ENCODE peak calls at places on chromosomes 5 and 9, in five cellular contexts. One of them, this sample, is unnamed.
A peak's percentile ranks its signal among the peaks of the same experiment; 100 is the strongest.

GRCh38 chr5:122880749-122881148 is 35.3 kb downstream of the SNX24 start:
- DNase-seq in HCT116: no peak
- DNase-seq in H1: no peak
- DNase-seq in HepG2: no peak
- DNase-seq in NT2/D1: no peak
- DNase-seq in this sample: peak; percentile 51

GRCh38 chr9:73269430-73270101 is 117.9 kb downstream of the ANXA1 start:
- DNase-seq in HCT116: peak; percentile 6
- DNase-seq in H1: no peak
- DNase-seq in HepG2: peak; percentile 44
- DNase-seq in NT2/D1: no peak
- DNase-seq in this sample: peak; percentile 5

GRCh38 chr5:168226012-168226411 is 65.4 kb upstream of the WWC1 start:
- DNase-seq in HCT116: no peak
- DNase-seq in H1: no peak
- DNase-seq in HepG2: no peak
- DNase-seq in NT2/D1: no peak
- DNase-seq in this sample: no peak

GRCh38 chr5:147558131-147558730 is 48.4 kb upstream of the DPYSL3 start:
- DNase-seq in HCT116: no peak
- DNase-seq in H1: no peak
- DNase-seq in HepG2: no peak
- DNase-seq in NT2/D1: no peak
- DNase-seq in this sample: no peak

GRCh38 chr5:143279698-143280097 is 123.8 kb downstream of the NR3C1 start:
- DNase-seq in HCT116: no peak
- DNase-seq in H1: peak; percentile 25
- DNase-seq in HepG2: peak; percentile 88
- DNase-seq in NT2/D1: peak; percentile 46
- DNase-seq in this sample: no peak

GRCh38 chr5:132059043-132059695 is 1.3 kb upstream of the IL3 start:
- DNase-seq in HCT116: no peak
- DNase-seq in H1: no peak
- DNase-seq in HepG2: no peak
- DNase-seq in NT2/D1: no peak
- DNase-seq in this sample: peak; percentile 5

GRCh38 chr5:115930630-115931337 is 31.5 kb upstream of the LVRN start:
- DNase-seq in HCT116: no peak
- DNase-seq in H1: no peak
- DNase-seq in HepG2: no peak
- DNase-seq in NT2/D1: no peak
- DNase-seq in this sample: no peak

GRCh38 chr5:3288325-3288724 is 307.3 kb upstream of the IRX1 start:
- DNase-seq in HCT116: no peak
- DNase-seq in H1: no peak
- DNase-seq in HepG2: no peak
- DNase-seq in NT2/D1: no peak
- DNase-seq in this sample: no peak

GRCh38 chr9:14797442-14797841 is 74.9 kb upstream of the CER1 start:
- DNase-seq in HCT116: no peak
- DNase-seq in H1: no peak
- DNase-seq in HepG2: no peak
- DNase-seq in NT2/D1: no peak
- DNase-seq in this sample: no peak

GRCh38 chr9:131773911-131774379 is 34.1 kb upstream of the RAPGEF1 start:
- DNase-seq in HCT116: no peak
- DNase-seq in H1: no peak
- DNase-seq in HepG2: peak; percentile 41
- DNase-seq in NT2/D1: no peak
- DNase-seq in this sample: no peak

GRCh38 chr5:148988328-148988727 is 74.5 kb downstream of the SH3TC2 start:
- DNase-seq in HCT116: no peak
- DNase-seq in H1: no peak
- DNase-seq in HepG2: no peak
- DNase-seq in NT2/D1: no peak
- DNase-seq in this sample: no peak

GRCh38 chr9:114481789-114482188 is 23.5 kb downstream of the WHRN start:
- DNase-seq in HCT116: no peak
- DNase-seq in H1: no peak
- DNase-seq in HepG2: no peak
- DNase-seq in NT2/D1: no peak
- DNase-seq in this sample: no peak

GRCh38 chr9:120985759-120986353 is 59.3 kb upstream of the TRAF1 start:
- DNase-seq in HCT116: peak; percentile 50
- DNase-seq in H1: no peak
- DNase-seq in HepG2: peak; percentile 56
- DNase-seq in NT2/D1: peak; percentile 39
- DNase-seq in this sample: peak; percentile 59

GRCh38 chr5:83488271-83488670 is 16.7 kb downstream of the VCAN start:
- DNase-seq in HCT116: no peak
- DNase-seq in H1: no peak
- DNase-seq in HepG2: no peak
- DNase-seq in NT2/D1: no peak
- DNase-seq in this sample: no peak

GRCh38 chr5:107982703-107983425 is 312.1 kb upstream of the EFNA5 start:
- DNase-seq in HCT116: no peak
- DNase-seq in H1: no peak
- DNase-seq in HepG2: no peak
- DNase-seq in NT2/D1: no peak
- DNase-seq in this sample: no peak

GRCh38 chr5:146213210-146213838 is 9.9 kb downstream of the RBM27 start:
- DNase-seq in HCT116: no peak
- DNase-seq in H1: no peak
- DNase-seq in HepG2: peak; percentile 89
- DNase-seq in NT2/D1: no peak
- DNase-seq in this sample: no peak

GRCh38 chr9:6428940-6429889 is 16.2 kb downstream of the UHRF2 start:
- DNase-seq in HCT116: no peak
- DNase-seq in H1: no peak
- DNase-seq in HepG2: no peak
- DNase-seq in NT2/D1: no peak
- DNase-seq in this sample: no peak

GRCh38 chr5:127958421-127959011 is 125.0 kb upstream of the SLC12A2 start:
- DNase-seq in HCT116: no peak
- DNase-seq in H1: no peak
- DNase-seq in HepG2: peak; percentile 78
- DNase-seq in NT2/D1: no peak
- DNase-seq in this sample: no peak

GRCh38 chr5:175731756-175732465 is 74.0 kb downstream of the HRH2 start:
- DNase-seq in HCT116: no peak
- DNase-seq in H1: no peak
- DNase-seq in HepG2: no peak
- DNase-seq in NT2/D1: no peak
- DNase-seq in this sample: no peak

DNA sequence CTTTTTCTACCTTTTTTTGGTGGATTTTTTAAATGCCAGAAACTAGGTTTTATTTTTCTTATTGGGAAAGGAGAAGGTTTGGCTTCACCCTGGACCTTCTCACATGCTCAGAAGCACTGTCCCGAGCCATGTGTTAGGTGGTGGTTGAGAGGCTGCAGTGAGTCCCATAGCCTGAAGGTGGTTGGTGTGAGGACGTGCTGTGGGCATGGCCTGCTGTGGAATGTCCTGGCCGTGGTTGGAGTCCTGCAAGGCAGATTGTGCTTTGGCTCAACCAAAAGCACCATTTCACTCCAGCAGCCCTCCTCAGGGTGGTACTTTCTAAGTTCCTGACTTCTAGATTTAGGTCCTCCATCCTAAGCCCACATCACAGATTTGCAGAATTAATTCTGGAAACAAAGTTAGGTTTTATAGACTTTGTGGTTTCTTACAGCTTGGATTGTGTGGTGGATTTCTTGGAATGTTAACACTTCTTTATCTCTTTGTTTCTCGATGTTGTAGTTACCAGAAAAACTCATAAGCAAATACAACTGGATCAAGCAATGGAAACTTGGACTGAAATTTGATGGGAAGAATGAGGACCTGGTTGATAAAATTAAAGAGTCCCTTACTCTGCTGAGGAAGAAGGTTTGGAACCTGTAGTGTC is 22.6 kb downstream of the OTULIN start:
- DNase-seq in HCT116: no peak
- DNase-seq in H1: no peak
- DNase-seq in HepG2: no peak
- DNase-seq in NT2/D1: no peak
- DNase-seq in this sample: no peak
- TF ChIP-seq YY1 in HCT116: no peak
- TF ChIP-seq YY1 in H1: no peak
- TF ChIP-seq YY1 in HepG2: no peak
- TF ChIP-seq YY1 in NT2/D1: no peak
- TF ChIP-seq YY1 in this sample: no peak

GRCh38 chr5:178131446-178131996 is 707 bp downstream of the RMND5B start:
- DNase-seq in HCT116: no peak
- DNase-seq in H1: no peak
- DNase-seq in HepG2: no peak
- DNase-seq in NT2/D1: no peak
- DNase-seq in this sample: peak; percentile 55

GRCh38 chr5:178125253-178125916 is 5.4 kb upstream of the RMND5B start:
- DNase-seq in HCT116: no peak
- DNase-seq in H1: no peak
- DNase-seq in HepG2: no peak
- DNase-seq in NT2/D1: no peak
- DNase-seq in this sample: no peak

GRCh38 chr5:178126556-178126955 is 4.3 kb upstream of the RMND5B start:
- DNase-seq in HCT116: no peak
- DNase-seq in H1: peak; percentile 77
- DNase-seq in HepG2: no peak
- DNase-seq in NT2/D1: peak; percentile 89
- DNase-seq in this sample: no peak

GRCh38 chr5:178129296-178129695 is 1.5 kb upstream of the RMND5B start:
- DNase-seq in HCT116: no peak
- DNase-seq in H1: no peak
- DNase-seq in HepG2: no peak
- DNase-seq in NT2/D1: no peak
- DNase-seq in this sample: no peak

DNA sequence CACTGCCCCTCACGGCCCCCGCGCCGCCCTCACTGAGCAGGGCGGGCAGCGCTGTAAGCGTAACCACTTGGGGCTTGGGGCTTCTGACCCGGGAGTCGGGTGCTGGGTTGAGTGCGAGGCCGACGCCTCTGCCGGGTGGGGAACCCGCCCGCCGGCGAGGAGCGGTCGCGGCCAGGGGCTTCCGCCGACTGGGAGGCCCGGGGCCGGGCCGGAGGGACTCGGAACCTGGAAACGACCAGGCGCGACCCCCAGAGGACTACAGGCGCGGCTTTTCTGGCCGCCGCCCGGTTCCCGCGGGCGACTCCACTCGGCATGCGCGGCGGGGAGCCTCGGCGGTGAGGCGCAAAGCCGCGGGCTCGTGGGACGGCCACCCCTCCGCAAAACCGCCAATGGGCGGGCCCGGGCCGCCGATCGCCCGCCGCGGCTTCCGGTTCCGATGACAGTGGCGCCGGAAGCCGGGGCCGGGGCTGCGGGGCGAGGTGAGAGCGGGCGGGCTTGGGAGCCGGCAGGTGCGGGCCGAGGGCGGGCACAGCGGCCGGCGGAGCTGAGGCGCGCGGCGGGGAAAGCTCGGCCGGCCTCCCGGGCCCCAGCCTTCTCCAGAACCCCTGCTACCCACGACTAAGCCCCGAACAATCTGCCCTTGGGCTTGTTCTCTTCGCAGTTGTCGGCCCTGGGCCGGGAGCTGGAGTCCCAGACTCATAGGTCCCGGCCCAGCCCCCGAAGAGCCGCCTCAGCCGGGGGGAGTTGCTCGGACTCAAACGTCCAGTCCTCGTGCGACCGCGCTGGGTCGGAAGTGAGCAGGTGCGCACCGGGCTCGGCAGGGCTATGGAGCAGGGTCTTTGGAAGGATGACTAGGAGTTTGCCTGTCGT is at the start of gene RMND5B:
- DNase-seq in HCT116: peak; percentile 37
- DNase-seq in H1: no peak
- DNase-seq in HepG2: peak; percentile 70
- DNase-seq in NT2/D1: peak; percentile 56
- DNase-seq in this sample: peak; percentile 97
- TF ChIP-seq YY1 in HCT116: peak; percentile 36
- TF ChIP-seq YY1 in H1: no peak
- TF ChIP-seq YY1 in HepG2: peak; percentile 68
- TF ChIP-seq YY1 in NT2/D1: no peak
- TF ChIP-seq YY1 in this sample: peak; percentile 31

GRCh38 chr5:18285257-18285656 is 651.0 kb downstream of the TAF11L14 start:
- DNase-seq in HCT116: no peak
- DNase-seq in H1: no peak
- DNase-seq in HepG2: no peak
- DNase-seq in NT2/D1: no peak
- DNase-seq in this sample: no peak

GRCh38 chr5:18276939-18277338 is 642.7 kb downstream of the TAF11L14 start:
- DNase-seq in HCT116: no peak
- DNase-seq in H1: no peak
- DNase-seq in HepG2: no peak
- DNase-seq in NT2/D1: no peak
- DNase-seq in this sample: no peak

DNA sequence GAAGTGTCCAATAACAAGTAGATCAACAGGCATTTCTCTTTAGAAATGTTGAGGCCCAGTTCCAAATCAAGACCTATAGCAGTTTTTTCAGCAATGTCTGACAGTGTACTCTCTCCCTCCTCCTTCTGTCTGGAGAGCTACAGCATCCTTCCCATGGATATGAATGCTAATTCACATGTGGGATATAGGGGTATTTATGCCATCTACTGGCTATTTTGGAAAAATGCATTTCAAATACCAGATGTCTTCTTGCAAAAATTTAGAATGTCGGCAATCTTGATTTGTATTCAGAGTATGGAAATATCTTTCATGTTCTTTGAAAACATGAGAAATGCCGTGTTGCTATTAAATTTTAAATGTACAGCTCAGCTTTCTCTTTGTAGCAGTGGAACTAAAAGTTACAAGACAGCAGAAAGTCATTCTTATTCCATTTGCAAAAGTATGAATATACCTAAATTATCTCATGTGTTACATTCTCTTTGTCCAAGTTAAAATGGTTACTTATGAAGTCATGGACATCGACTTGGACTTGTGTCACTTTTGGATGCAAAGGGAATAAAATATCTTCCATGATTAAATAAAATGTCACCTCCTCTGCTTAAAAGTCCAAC is 647.8 kb downstream of the TAF11L14 start:
- DNase-seq in HCT116: no peak
- DNase-seq in H1: no peak
- DNase-seq in HepG2: peak; percentile 17
- DNase-seq in NT2/D1: no peak
- DNase-seq in this sample: peak; percentile 51
- TF ChIP-seq YY1 in HCT116: no peak
- TF ChIP-seq YY1 in H1: no peak
- TF ChIP-seq YY1 in HepG2: no peak
- TF ChIP-seq YY1 in NT2/D1: no peak
- TF ChIP-seq YY1 in this sample: no peak

GRCh38 chr9:109166771-109167601 is at the start of gene FRRS1L:
- DNase-seq in HCT116: no peak
- DNase-seq in H1: no peak
- DNase-seq in HepG2: no peak
- DNase-seq in NT2/D1: peak; percentile 8
- DNase-seq in this sample: peak; percentile 91
- TF ChIP-seq YY1 in HCT116: no peak
- TF ChIP-seq YY1 in H1: no peak
- TF ChIP-seq YY1 in HepG2: no peak
- TF ChIP-seq YY1 in NT2/D1: no peak
- TF ChIP-seq YY1 in this sample: no peak

GRCh38 chr5:113523168-113523567 is 9.7 kb downstream of the YTHDC2 start:
- DNase-seq in HCT116: no peak
- DNase-seq in H1: no peak
- DNase-seq in HepG2: no peak
- DNase-seq in NT2/D1: no peak
- DNase-seq in this sample: no peak
- TF ChIP-seq YY1 in HCT116: no peak
- TF ChIP-seq YY1 in H1: no peak
- TF ChIP-seq YY1 in HepG2: no peak
- TF ChIP-seq YY1 in NT2/D1: no peak
- TF ChIP-seq YY1 in this sample: no peak

GRCh38 chr5:2143646-2144386 is 261.1 kb upstream of the IRX4 start:
- DNase-seq in HCT116: no peak
- DNase-seq in H1: no peak
- DNase-seq in HepG2: no peak
- DNase-seq in NT2/D1: no peak
- DNase-seq in this sample: no peak
- TF ChIP-seq YY1 in HCT116: no peak
- TF ChIP-seq YY1 in H1: no peak
- TF ChIP-seq YY1 in HepG2: no peak
- TF ChIP-seq YY1 in NT2/D1: no peak
- TF ChIP-seq YY1 in this sample: no peak